ENCODE peak calls at places on chromosomes 12 and 14, in four cellular contexts. One of them, this sample, is unnamed. For H3K9me3, the result is how much of the 10 kb centered on the place peaks cover.

GRCh38 chr12:67457799-67458680 is 188.9 kb downstream of the CAND1 start:
- DNase-seq in tibial nerve: no peak
- DNase-seq in body of pancreas: peak
- DNase-seq in right lobe of liver: no peak
- DNase-seq in this sample: no peak

GRCh38 chr12:117867348-117867747 is 101.4 kb downstream of the KSR2 start:
- DNase-seq in tibial nerve: no peak
- DNase-seq in right lobe of liver: no peak
- DNase-seq in body of pancreas: no peak
- DNase-seq in this sample: no peak

GRCh38 chr12:32248594-32249140 is 142.0 kb downstream of the BICD1 start:
- DNase-seq in body of pancreas: no peak
- DNase-seq in right lobe of liver: no peak
- DNase-seq in tibial nerve: no peak
- DNase-seq in this sample: no peak

GRCh38 chr14:68785817-68786490 is 6.9 kb downstream of the ZFP36L1 start:
- DNase-seq in tibial nerve: no peak
- DNase-seq in body of pancreas: peak
- DNase-seq in right lobe of liver: no peak
- DNase-seq in this sample: no peak

GRCh38 chr14:65446159-65446558 is 33.6 kb downstream of the FUT8 start:
- DNase-seq in tibial nerve: no peak
- DNase-seq in right lobe of liver: no peak
- DNase-seq in body of pancreas: no peak
- DNase-seq in this sample: no peak

GRCh38 chr12:114913871-114914801 is 230.2 kb upstream of the TBX3 start:
- DNase-seq in body of pancreas: no peak
- DNase-seq in tibial nerve: no peak
- DNase-seq in right lobe of liver: no peak
- DNase-seq in this sample: no peak

GRCh38 chr14:21091784-21092146 is 6.7 kb downstream of the ZNF219 start:
- DNase-seq in right lobe of liver: no peak
- DNase-seq in body of pancreas: no peak
- DNase-seq in tibial nerve: no peak
- DNase-seq in this sample: no peak

GRCh38 chr14:92217956-92218355 is 96.2 kb downstream of the CPSF2 start:
- DNase-seq in tibial nerve: no peak
- DNase-seq in body of pancreas: no peak
- DNase-seq in right lobe of liver: no peak
- DNase-seq in this sample: no peak

GRCh38 chr14:63795532-63795931 is 57.3 kb upstream of the SYNE2 start:
- DNase-seq in tibial nerve: no peak
- DNase-seq in right lobe of liver: no peak
- DNase-seq in body of pancreas: no peak
- DNase-seq in this sample: no peak

GRCh38 chr12:116559330-116560080 is at the start of gene MAP1LC3B2:
- DNase-seq in body of pancreas: peak
- DNase-seq in tibial nerve: no peak
- DNase-seq in right lobe of liver: peak
- DNase-seq in this sample: peak

GRCh38 chr12:67651380-67651695 is 2.8 kb downstream of the DYRK2 start:
- DNase-seq in right lobe of liver: no peak
- DNase-seq in body of pancreas: no peak
- DNase-seq in tibial nerve: no peak
- DNase-seq in this sample: peak

GRCh38 chr14:103091041-103091882 is 3.3 kb upstream of the EXOC3L4 start:
- DNase-seq in tibial nerve: no peak
- DNase-seq in right lobe of liver: peak
- DNase-seq in body of pancreas: peak
- DNase-seq in this sample: peak

GRCh38 chr12:92297932-92298681 is 152.5 kb upstream of the BTG1 start:
- DNase-seq in tibial nerve: no peak
- DNase-seq in right lobe of liver: no peak
- DNase-seq in body of pancreas: peak
- DNase-seq in this sample: no peak

GRCh38 chr14:37036669-37037341 is 135.6 kb downstream of the SLC25A21 start:
- DNase-seq in body of pancreas: no peak
- DNase-seq in right lobe of liver: no peak
- DNase-seq in tibial nerve: no peak
- DNase-seq in this sample: no peak

GRCh38 chr12:74365178-74365964 is 172.3 kb upstream of the ATXN7L3B start:
- DNase-seq in body of pancreas: peak
- DNase-seq in right lobe of liver: no peak
- DNase-seq in tibial nerve: no peak
- DNase-seq in this sample: no peak

GRCh38 chr14:22375321-22375930 is 213.6 kb downstream of the DAD1 start:
- DNase-seq in right lobe of liver: no peak
- DNase-seq in tibial nerve: no peak
- DNase-seq in body of pancreas: peak
- DNase-seq in this sample: no peak

GRCh38 chr14:67820428-67820881 is 876 bp downstream of the RAD51B start:
- DNase-seq in tibial nerve: no peak
- DNase-seq in right lobe of liver: no peak
- DNase-seq in body of pancreas: peak
- DNase-seq in this sample: no peak

GRCh38 chr14:105378873-105379685 is 19.3 kb upstream of the TEX22 start:
- DNase-seq in body of pancreas: no peak
- DNase-seq in right lobe of liver: no peak
- DNase-seq in tibial nerve: no peak
- DNase-seq in this sample: no peak

GRCh38 chr14:95319312-95320075 is at the start of gene CLMN:
- DNase-seq in right lobe of liver: peak
- DNase-seq in tibial nerve: no peak
- DNase-seq in body of pancreas: peak
- DNase-seq in this sample: peak

GRCh38 chr12:75661927-75662326 is 150.5 kb upstream of the KRR1 start:
- DNase-seq in tibial nerve: no peak
- DNase-seq in body of pancreas: no peak
- DNase-seq in right lobe of liver: no peak
- DNase-seq in this sample: no peak

GRCh38 chr12:32545413-32545970 is 133.6 kb upstream of the DNM1L start:
- DNase-seq in body of pancreas: no peak
- DNase-seq in right lobe of liver: no peak
- DNase-seq in tibial nerve: no peak
- DNase-seq in this sample: no peak

GRCh38 chr14:27372771-27373170 is 774.9 kb upstream of the NOVA1 start:
- DNase-seq in body of pancreas: no peak
- DNase-seq in tibial nerve: no peak
- DNase-seq in right lobe of liver: no peak
- DNase-seq in this sample: no peak

GRCh38 chr12:43072431-43072830 is 479.6 kb downstream of the ADAMTS20 start:
- DNase-seq in body of pancreas: no peak
- DNase-seq in tibial nerve: no peak
- DNase-seq in right lobe of liver: no peak
- DNase-seq in this sample: no peak

GRCh38 chr12:75528692-75529091 is 17.3 kb upstream of the KRR1 start:
- DNase-seq in body of pancreas: no peak
- DNase-seq in tibial nerve: no peak
- DNase-seq in right lobe of liver: no peak
- DNase-seq in this sample: no peak

GRCh38 chr14:90302529-90303303 is 29.0 kb downstream of the NRDE2 start:
- DNase-seq in right lobe of liver: no peak
- DNase-seq in tibial nerve: no peak
- DNase-seq in body of pancreas: no peak
- DNase-seq in this sample: no peak

GRCh38 chr12:45259732-45260480 is 44.0 kb downstream of the ANO6 start:
- DNase-seq in body of pancreas: no peak
- DNase-seq in tibial nerve: no peak
- DNase-seq in right lobe of liver: no peak
- DNase-seq in this sample: no peak

GRCh38 chr14:57136669-57137068 is 132.0 kb downstream of the EXOC5 start:
- DNase-seq in right lobe of liver: peak
- DNase-seq in body of pancreas: no peak
- DNase-seq in tibial nerve: no peak
- DNase-seq in this sample: no peak

GRCh38 chr14:75454963-75455546 is 27.2 kb downstream of the JDP2 start:
- DNase-seq in tibial nerve: peak
- DNase-seq in body of pancreas: peak
- DNase-seq in right lobe of liver: no peak
- DNase-seq in this sample: no peak

GRCh38 chr12:70648191-70648590 is 11.0 kb upstream of the PTPRB start:
- DNase-seq in body of pancreas: no peak
- DNase-seq in right lobe of liver: no peak
- DNase-seq in tibial nerve: no peak
- DNase-seq in this sample: no peak

GRCh38 chr12:70646850-70647249 is 9.6 kb upstream of the PTPRB start:
- DNase-seq in body of pancreas: no peak
- DNase-seq in tibial nerve: no peak
- DNase-seq in right lobe of liver: no peak
- DNase-seq in this sample: no peak

GRCh38 chr12:70652451-70652850 is 15.2 kb upstream of the PTPRB start:
- DNase-seq in right lobe of liver: no peak
- DNase-seq in body of pancreas: no peak
- DNase-seq in tibial nerve: no peak
- DNase-seq in this sample: no peak

GRCh38 chr12:70645494-70646317 is 8.5 kb upstream of the PTPRB start:
- DNase-seq in right lobe of liver: peak
- DNase-seq in body of pancreas: peak
- DNase-seq in tibial nerve: no peak
- DNase-seq in this sample: no peak

GRCh38 chr12:70648831-70649230 is 11.6 kb upstream of the PTPRB start:
- DNase-seq in right lobe of liver: no peak
- DNase-seq in body of pancreas: no peak
- DNase-seq in tibial nerve: no peak
- DNase-seq in this sample: no peak
- H3K9me3 ChIP-seq in right lobe of liver: under half
- H3K9me3 ChIP-seq in body of pancreas: under half
- H3K9me3 ChIP-seq in tibial nerve: under half
- H3K9me3 ChIP-seq in this sample: under half

GRCh38 chr14:71006200-71006563 is 98.9 kb downstream of the PCNX1 start:
- DNase-seq in body of pancreas: no peak
- DNase-seq in tibial nerve: no peak
- DNase-seq in right lobe of liver: no peak
- DNase-seq in this sample: no peak

GRCh38 chr14:71013551-71014192 is 106.4 kb downstream of the PCNX1 start:
- DNase-seq in right lobe of liver: no peak
- DNase-seq in body of pancreas: no peak
- DNase-seq in tibial nerve: no peak
- DNase-seq in this sample: no peak

GRCh38 chr14:71012888-71013287 is 105.6 kb downstream of the PCNX1 start:
- DNase-seq in body of pancreas: no peak
- DNase-seq in tibial nerve: no peak
- DNase-seq in right lobe of liver: no peak
- DNase-seq in this sample: no peak

DNA sequence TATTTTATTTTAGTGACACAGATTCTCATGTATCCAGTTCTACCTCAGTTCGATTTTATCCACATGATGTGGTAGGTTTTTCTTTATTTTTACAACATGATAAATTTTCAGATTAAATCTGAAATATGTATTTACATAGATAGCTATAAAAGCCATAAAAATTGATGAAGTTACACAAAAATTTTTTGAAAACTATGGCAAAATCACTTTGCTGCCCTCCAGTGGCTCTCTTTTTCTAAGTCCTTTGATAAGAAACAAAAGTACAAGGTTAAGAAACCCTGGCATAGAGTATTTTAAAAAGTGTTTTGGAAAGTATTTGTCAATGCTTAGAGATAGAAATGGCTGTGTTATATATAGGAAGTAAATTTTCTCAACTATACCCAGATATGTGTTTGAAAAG is 104.2 kb downstream of the PCNX1 start:
- DNase-seq in tibial nerve: no peak
- DNase-seq in body of pancreas: no peak
- DNase-seq in right lobe of liver: no peak
- DNase-seq in this sample: no peak
- TF ChIP-seq CTCF in tibial nerve: no peak
- TF ChIP-seq CTCF in body of pancreas: no peak
- TF ChIP-seq CTCF in right lobe of liver: peak
- TF ChIP-seq CTCF in this sample: peak

GRCh38 chr14:97976861-97977260 is 1179.7 kb downstream of the VRK1 start:
- DNase-seq in tibial nerve: no peak
- DNase-seq in body of pancreas: peak
- DNase-seq in right lobe of liver: no peak
- DNase-seq in this sample: no peak

GRCh38 chr14:97977711-97978261 is 1180.6 kb downstream of the VRK1 start:
- DNase-seq in right lobe of liver: peak
- DNase-seq in body of pancreas: peak
- DNase-seq in tibial nerve: peak
- DNase-seq in this sample: peak

GRCh38 chr14:97975960-97976359 is 1178.8 kb downstream of the VRK1 start:
- DNase-seq in tibial nerve: no peak
- DNase-seq in right lobe of liver: no peak
- DNase-seq in body of pancreas: no peak
- DNase-seq in this sample: no peak

DNA sequence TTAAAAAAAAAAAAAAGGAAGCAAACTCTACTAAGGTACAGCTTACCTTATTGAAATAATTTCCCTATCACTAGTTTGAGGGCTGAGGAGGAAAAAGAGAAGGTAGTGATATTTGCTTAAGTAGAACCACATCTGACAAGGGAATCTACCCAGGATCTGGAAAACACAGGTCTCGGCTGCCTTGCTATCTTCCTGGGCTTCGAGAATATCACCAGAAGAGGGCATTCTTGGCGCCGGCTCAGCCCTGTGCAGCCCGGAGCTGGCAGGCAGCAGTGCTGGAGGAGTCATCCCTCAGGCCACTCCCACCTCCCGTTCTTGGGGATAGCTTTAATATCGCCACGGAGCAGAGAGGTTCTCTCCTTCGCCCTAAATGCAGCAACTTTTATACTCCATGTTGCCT is 1181.2 kb downstream of the VRK1 start:
- DNase-seq in tibial nerve: peak
- DNase-seq in right lobe of liver: peak
- DNase-seq in body of pancreas: peak
- DNase-seq in this sample: peak
- H3K27ac ChIP-seq in tibial nerve: no peak
- H3K27ac ChIP-seq in right lobe of liver: no peak
- H3K27ac ChIP-seq in body of pancreas: peak
- H3K27ac ChIP-seq in this sample: peak

GRCh38 chr12:25861226-25861625 is 97.3 kb upstream of the RASSF8 start:
- DNase-seq in tibial nerve: no peak
- DNase-seq in body of pancreas: no peak
- DNase-seq in right lobe of liver: no peak
- DNase-seq in this sample: no peak

GRCh38 chr12:25859976-25860375 is 98.5 kb upstream of the RASSF8 start:
- DNase-seq in body of pancreas: no peak
- DNase-seq in right lobe of liver: no peak
- DNase-seq in tibial nerve: no peak
- DNase-seq in this sample: no peak

GRCh38 chr12:25868193-25868592 is 90.3 kb upstream of the RASSF8 start:
- DNase-seq in body of pancreas: no peak
- DNase-seq in right lobe of liver: no peak
- DNase-seq in tibial nerve: no peak
- DNase-seq in this sample: no peak

GRCh38 chr12:25866586-25867378 is 91.7 kb upstream of the RASSF8 start:
- DNase-seq in body of pancreas: no peak
- DNase-seq in right lobe of liver: no peak
- DNase-seq in tibial nerve: no peak
- DNase-seq in this sample: no peak

DNA sequence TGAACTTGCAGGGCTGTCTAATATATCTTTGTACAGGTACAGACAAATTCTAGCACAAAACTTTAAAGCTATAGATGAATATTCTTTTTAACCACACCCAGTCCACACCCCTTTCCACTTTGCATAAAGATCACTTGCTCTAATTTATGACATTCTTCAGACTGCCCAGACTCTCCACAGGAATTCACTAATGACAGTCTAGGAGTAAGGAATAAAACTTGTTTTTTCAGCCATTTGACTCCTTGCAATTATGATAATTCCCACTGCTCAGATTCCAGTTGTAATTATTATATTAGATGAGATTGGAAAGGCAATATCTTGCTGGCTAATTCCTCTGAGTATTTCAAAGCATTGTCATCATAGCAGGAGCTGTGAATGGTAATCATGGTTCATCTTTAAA is 94.2 kb upstream of the RASSF8 start:
- DNase-seq in tibial nerve: no peak
- DNase-seq in right lobe of liver: no peak
- DNase-seq in body of pancreas: no peak
- DNase-seq in this sample: no peak
- H3K9me3 ChIP-seq in tibial nerve: under half
- H3K9me3 ChIP-seq in right lobe of liver: under half
- H3K9me3 ChIP-seq in body of pancreas: under half
- H3K9me3 ChIP-seq in this sample: under half

This sample was measured in CD4-positive, alpha-beta T cell.